ENCODE peak calls at places on chromosome X, in nine cellular contexts. F is stimulated activated CD4-positive, alpha-beta T cell treated with anti-CD3 and anti-CD28 coated beads, Interleukin-15, amount 100 ng/mL, for 1 hour; Z is activated T-cell treated with anti-CD3 and anti-CD28 coated beads, Interleukin-2, amount 50 U/mL, for 1 hour; U is myocyte; O is Right ventricle myocardium superior; T is stimulated activated CD8-positive, alpha-beta memory T cell treated with anti-CD3 and anti-CD28 coated beads, Interleukin-7, amount 100 ng/mL, for 24 hours; S is GM12865; J is activated CD8-positive, alpha-beta T cell treated with anti-CD3 and anti-CD28 coated beads for 36 hours; L is NCI-H345. N is an unnamed sample.

GRCh38 chrX:111338095-111338698 is 67.9 kb upstream of the CAPN6 start:
- DNase-seq in Z (no peak), U (no peak), F (no peak), L (no peak), O (no peak), T (no peak), S (no peak), J (no peak), N (no peak)

GRCh38 chrX:133685806-133686205 is 270.5 kb upstream of the GPC4 start:
- DNase-seq in Z (no peak), T (no peak), S (no peak), O (peak; percentile 30), F (no peak), U (no peak), J (no peak), L (peak; percentile 58), N (peak; percentile 59)

GRCh38 chrX:40094041-40094899 is 3.5 kb downstream of the BCOR start:
- DNase-seq in U (peak; percentile 75), L (peak; percentile 36), T (no peak), Z (peak; percentile 39), J (peak; percentile 31), F (no peak), S (peak; percentile 23), O (peak; percentile 80), N (peak; percentile 82)

GRCh38 chrX:129540725-129541184 is 696 bp downstream of the OCRL start:
- DNase-seq in L (no peak), F (no peak), O (peak; percentile 34), J (no peak), U (peak; percentile 18), T (no peak), S (no peak), Z (no peak), N (peak; percentile 34)

GRCh38 chrX:108224727-108225455 is 133.3 kb downstream of the ATG4A start:
- DNase-seq in J (peak; percentile 2), O (no peak), Z (no peak), L (peak; percentile 83), S (peak; percentile 12), F (no peak), U (peak; percentile 48), T (no peak), N (peak; percentile 47)

GRCh38 chrX:70132244-70132643 is 1.0 kb upstream of the IGBP1 start:
- DNase-seq in Z (no peak), O (no peak), T (no peak), L (no peak), S (no peak), F (no peak), J (no peak), U (no peak), N (no peak)

GRCh38 chrX:20547649-20548051 is 280.9 kb upstream of the RPS6KA3 start:
- DNase-seq in J (peak; percentile 11), F (no peak), U (peak; percentile 58), L (no peak), T (no peak), Z (no peak), O (peak; percentile 35), S (peak; percentile 3), N (no peak)

GRCh38 chrX:69613946-69614345 is 2.0 kb upstream of the EDA start:
- DNase-seq in O (no peak), F (no peak), S (no peak), J (no peak), Z (no peak), T (no peak), U (no peak), L (no peak), N (no peak)

GRCh38 chrX:103488332-103488731 is 31.0 kb downstream of the RAB40A start:
- DNase-seq in T (no peak), U (peak; percentile 41), O (no peak), L (no peak), Z (no peak), S (no peak), F (no peak), J (no peak), N (no peak)

GRCh38 chrX:15301924-15302323 is 13.5 kb downstream of the ASB11 start:
- DNase-seq in J (peak; percentile 36), O (peak; percentile 47), Z (no peak), L (no peak), U (peak; percentile 91), T (no peak), S (peak; percentile 18), F (no peak), N (peak; percentile 3)

GRCh38 chrX:48560056-48560455 is 14.2 kb upstream of the RBM3 start:
- DNase-seq in S (no peak), T (no peak), Z (no peak), J (no peak), U (no peak), F (no peak), O (no peak), L (no peak), N (no peak)

GRCh38 chrX:110317820-110318663 is at the start of gene AMMECR1:
- DNase-seq in O (peak; percentile 87), T (peak; percentile 37), L (peak; percentile 89), Z (peak; percentile 81), U (peak; percentile 81), F (peak; percentile 55), S (peak; percentile 90), J (peak; percentile 84), N (peak; percentile 87)

GRCh38 chrX:94743478-94743877 is 1069.5 kb downstream of the FAM133A start:
- DNase-seq in U (no peak), O (no peak), T (no peak), S (peak; percentile 19), L (no peak), J (peak; percentile 1), F (no peak), Z (no peak), N (no peak)

GRCh38 chrX:71143508-71143907 is 1.1 kb upstream of the NLGN3 start:
- DNase-seq in S (no peak), O (peak; percentile 50), L (no peak), J (no peak), F (no peak), T (no peak), Z (no peak), U (no peak), N (no peak)

GRCh38 chrX:41145920-41146608 is 60.8 kb downstream of the USP9X start:
- DNase-seq in T (no peak), Z (no peak), F (no peak), O (no peak), U (peak; percentile 24), S (no peak), J (no peak), L (no peak), N (no peak)

GRCh38 chrX:124504106-124504983 is 158.0 kb downstream of the SH2D1A start:
- DNase-seq in L (no peak), F (no peak), O (no peak), Z (no peak), T (no peak), J (no peak), U (no peak), S (peak; percentile 38), N (no peak)

GRCh38 chrX:9141496-9141895 is 107.6 kb upstream of the FAM9B start:
- DNase-seq in F (no peak), O (no peak), U (no peak), J (no peak), L (no peak), Z (no peak), T (no peak), S (no peak), N (no peak)

GRCh38 chrX:42119076-42119475 is 195.7 kb upstream of the CASK start:
- DNase-seq in J (no peak), L (peak; percentile 91), F (no peak), U (peak; percentile 66), O (no peak), S (no peak), T (no peak), Z (no peak), N (peak; percentile 40)

GRCh38 chrX:111914398-111915092 is 38.6 kb downstream of the TRPC5OS start:
- DNase-seq in L (no peak), O (no peak), F (no peak), Z (no peak), S (no peak), U (no peak), J (no peak), T (no peak), N (peak; percentile 8)

GRCh38 chrX:104988038-104988437 is 232.5 kb downstream of the TEX13A start:
- DNase-seq in T (no peak), Z (no peak), U (no peak), J (no peak), O (no peak), S (no peak), L (no peak), F (no peak), N (no peak)

GRCh38 chrX:35842657-35843056 is 44.5 kb downstream of the MAGEB16 start:
- DNase-seq in T (no peak), Z (no peak), F (no peak), O (no peak), J (no peak), L (no peak), S (no peak), U (no peak), N (no peak)

GRCh38 chrX:67544281-67544680 is 460 bp downstream of the AR start:
- DNase-seq in T (no peak), U (peak; percentile 48), O (peak; percentile 48), S (no peak), F (no peak), J (no peak), Z (no peak), L (no peak), N (peak; percentile 31)

GRCh38 chrX:130738638-130739195 is 164.3 kb downstream of the ENOX2 start:
- DNase-seq in L (peak; percentile 24), S (no peak), O (no peak), U (no peak), F (no peak), T (no peak), Z (no peak), J (no peak), N (peak; percentile 17)

GRCh38 chrX:37370499-37371141 is 21.5 kb downstream of the PRRG1 start:
- DNase-seq in F (no peak), S (no peak), J (no peak), U (no peak), T (no peak), Z (no peak), L (no peak), O (no peak), N (no peak)

GRCh38 chrX:15761564-15762191 is 23.6 kb downstream of the CA5B start:
- DNase-seq in L (no peak), F (no peak), S (peak; percentile 52), T (no peak), Z (no peak), O (no peak), J (peak; percentile 42), U (peak; percentile 33), N (peak; percentile 69)

GRCh38 chrX:41522681-41523080 is 75.5 kb downstream of the NYX start:
- DNase-seq in J (no peak), T (no peak), L (no peak), S (no peak), O (no peak), Z (no peak), U (no peak), F (no peak), N (no peak)

GRCh38 chrX:2550288-2551020 is 49.7 kb upstream of the DHRSX start:
- DNase-seq in O (no peak), J (no peak), T (no peak), F (no peak), L (peak; percentile 37), S (no peak), U (no peak), Z (no peak), N (no peak)

GRCh38 chrX:39985116-39985515 is 112.6 kb downstream of the BCOR start:
- DNase-seq in O (no peak), S (no peak), F (no peak), Z (no peak), J (no peak), T (no peak), U (no peak), L (no peak), N (peak; percentile 8)

GRCh38 chrX:13697440-13697839 is 8.5 kb downstream of the RAB9A start:
- DNase-seq in Z (no peak), S (peak; percentile 70), U (no peak), T (no peak), J (no peak), F (no peak), O (no peak), L (no peak), N (no peak)

GRCh38 chrX:71183341-71183740 is 38.7 kb downstream of the NLGN3 start:
- DNase-seq in O (no peak), F (no peak), S (no peak), J (no peak), Z (no peak), U (no peak), L (no peak), T (no peak), N (peak; percentile 62)

GRCh38 chrX:13898084-13898483 is 81.2 kb upstream of the GPM6B start:
- DNase-seq in T (no peak), J (peak; percentile 22), L (peak; percentile 0), Z (no peak), S (peak; percentile 70), O (no peak), U (peak; percentile 73), F (no peak), N (peak; percentile 44)

N was measured in ELF-1.